ENCODE peak calls at places on chromosomes 11 and 22, in five cellular contexts. One of them, this sample, is unnamed.

GRCh38 chr11:12275818-12276217 is 101.6 kb upstream of the PARVA start:
- DNase-seq in psoas muscle: no peak
- DNase-seq in MV-4-11: no peak
- DNase-seq in Right ventricle myocardium superior: peak; percentile 20
- DNase-seq in AG04450: no peak
- DNase-seq in this sample: no peak

GRCh38 chr11:27563201-27563600 is 56.6 kb upstream of the LIN7C start:
- DNase-seq in psoas muscle: no peak
- DNase-seq in MV-4-11: no peak
- DNase-seq in AG04450: no peak
- DNase-seq in Right ventricle myocardium superior: no peak
- DNase-seq in this sample: no peak

GRCh38 chr22:42925598-42925997 is 68.5 kb upstream of the ARFGAP3 start:
- DNase-seq in Right ventricle myocardium superior: no peak
- DNase-seq in AG04450: no peak
- DNase-seq in MV-4-11: peak; percentile 67
- DNase-seq in psoas muscle: no peak
- DNase-seq in this sample: no peak

GRCh38 chr22:29750559-29750958 is 16.2 kb downstream of the ZMAT5 start:
- DNase-seq in Right ventricle myocardium superior: no peak
- DNase-seq in psoas muscle: no peak
- DNase-seq in AG04450: no peak
- DNase-seq in MV-4-11: no peak
- DNase-seq in this sample: no peak

GRCh38 chr22:31327786-31328544 is 18.2 kb downstream of the PATZ1 start:
- DNase-seq in AG04450: no peak
- DNase-seq in Right ventricle myocardium superior: no peak
- DNase-seq in MV-4-11: no peak
- DNase-seq in psoas muscle: no peak
- DNase-seq in this sample: peak; percentile 23

GRCh38 chr11:82924522-82925224 is 23.1 kb downstream of the DDIAS start:
- DNase-seq in Right ventricle myocardium superior: no peak
- DNase-seq in AG04450: no peak
- DNase-seq in psoas muscle: no peak
- DNase-seq in MV-4-11: no peak
- DNase-seq in this sample: no peak

GRCh38 chr11:94823127-94823732 is 55.1 kb downstream of the AMOTL1 start:
- DNase-seq in Right ventricle myocardium superior: no peak
- DNase-seq in psoas muscle: no peak
- DNase-seq in MV-4-11: no peak
- DNase-seq in AG04450: no peak
- DNase-seq in this sample: no peak

GRCh38 chr11:130096823-130097222 is 27.1 kb downstream of the APLP2 start:
- DNase-seq in Right ventricle myocardium superior: no peak
- DNase-seq in MV-4-11: no peak
- DNase-seq in psoas muscle: no peak
- DNase-seq in AG04450: no peak
- DNase-seq in this sample: no peak

GRCh38 chr22:43343262-43343988 is at the start of gene SCUBE1:
- DNase-seq in MV-4-11: peak; percentile 57
- DNase-seq in AG04450: no peak
- DNase-seq in psoas muscle: peak; percentile 73
- DNase-seq in Right ventricle myocardium superior: peak; percentile 76
- DNase-seq in this sample: peak; percentile 86

GRCh38 chr11:128738942-128739341 is 45.1 kb downstream of the FLI1 start:
- DNase-seq in AG04450: no peak
- DNase-seq in psoas muscle: no peak
- DNase-seq in Right ventricle myocardium superior: no peak
- DNase-seq in MV-4-11: no peak
- DNase-seq in this sample: no peak

GRCh38 chr11:69207165-69207889 is 51.6 kb downstream of the SMIM38 start:
- DNase-seq in MV-4-11: no peak
- DNase-seq in Right ventricle myocardium superior: no peak
- DNase-seq in psoas muscle: no peak
- DNase-seq in AG04450: no peak
- DNase-seq in this sample: no peak

GRCh38 chr22:43081968-43082367 is 7.2 kb downstream of the TTLL1 start:
- DNase-seq in psoas muscle: no peak
- DNase-seq in MV-4-11: no peak
- DNase-seq in AG04450: no peak
- DNase-seq in Right ventricle myocardium superior: no peak
- DNase-seq in this sample: no peak

GRCh38 chr11:36501236-36501635 is 8.8 kb downstream of the TRAF6 start:
- DNase-seq in AG04450: no peak
- DNase-seq in psoas muscle: no peak
- DNase-seq in MV-4-11: no peak
- DNase-seq in Right ventricle myocardium superior: no peak
- DNase-seq in this sample: peak; percentile 12

GRCh38 chr22:44192098-44192810 is 11.5 kb downstream of the PARVG start:
- DNase-seq in Right ventricle myocardium superior: no peak
- DNase-seq in psoas muscle: peak; percentile 56
- DNase-seq in AG04450: no peak
- DNase-seq in MV-4-11: peak; percentile 83
- DNase-seq in this sample: peak; percentile 16

GRCh38 chr11:64713031-64713780 is 9.8 kb downstream of the NRXN2 start:
- DNase-seq in psoas muscle: no peak
- DNase-seq in MV-4-11: no peak
- DNase-seq in Right ventricle myocardium superior: no peak
- DNase-seq in AG04450: no peak
- DNase-seq in this sample: no peak

GRCh38 chr11:47778878-47779483 is 11.8 kb upstream of the FNBP4 start:
- DNase-seq in MV-4-11: no peak
- DNase-seq in AG04450: no peak
- DNase-seq in Right ventricle myocardium superior: no peak
- DNase-seq in psoas muscle: no peak
- DNase-seq in this sample: no peak

GRCh38 chr22:39994046-39994565 is 648 bp upstream of the FAM83F start:
- DNase-seq in MV-4-11: peak; percentile 5
- DNase-seq in Right ventricle myocardium superior: no peak
- DNase-seq in AG04450: no peak
- DNase-seq in psoas muscle: no peak
- DNase-seq in this sample: no peak

GRCh38 chr11:68163691-68164090 is 42.5 kb upstream of the CHKA start:
- DNase-seq in Right ventricle myocardium superior: no peak
- DNase-seq in MV-4-11: no peak
- DNase-seq in AG04450: no peak
- DNase-seq in psoas muscle: no peak
- DNase-seq in this sample: no peak

GRCh38 chr11:16603890-16604783 is 134.3 kb upstream of the C11orf58 start:
- DNase-seq in AG04450: no peak
- DNase-seq in MV-4-11: no peak
- DNase-seq in psoas muscle: peak; percentile 88
- DNase-seq in Right ventricle myocardium superior: peak; percentile 83
- DNase-seq in this sample: peak; percentile 40

GRCh38 chr22:44933829-44934735 is 75.7 kb downstream of the PHF21B start:
- DNase-seq in psoas muscle: no peak
- DNase-seq in MV-4-11: no peak
- DNase-seq in Right ventricle myocardium superior: peak; percentile 13
- DNase-seq in AG04450: no peak
- DNase-seq in this sample: peak; percentile 10

GRCh38 chr22:38706101-38706884 is 549 bp downstream of the GTPBP1 start:
- DNase-seq in Right ventricle myocardium superior: peak; percentile 61
- DNase-seq in MV-4-11: no peak
- DNase-seq in psoas muscle: peak; percentile 77
- DNase-seq in AG04450: no peak
- DNase-seq in this sample: peak; percentile 43

GRCh38 chr11:31764186-31764730 is 46.9 kb downstream of the PAX6 start:
- DNase-seq in psoas muscle: no peak
- DNase-seq in AG04450: no peak
- DNase-seq in Right ventricle myocardium superior: no peak
- DNase-seq in MV-4-11: no peak
- DNase-seq in this sample: no peak

GRCh38 chr11:73200256-73200655 is 17.8 kb upstream of the P2RY2 start:
- DNase-seq in psoas muscle: peak; percentile 26
- DNase-seq in AG04450: no peak
- DNase-seq in Right ventricle myocardium superior: no peak
- DNase-seq in MV-4-11: peak; percentile 41
- DNase-seq in this sample: no peak

GRCh38 chr11:64492561-64492960 is 98.5 kb upstream of the SLC22A12 start:
- DNase-seq in AG04450: no peak
- DNase-seq in Right ventricle myocardium superior: no peak
- DNase-seq in psoas muscle: no peak
- DNase-seq in MV-4-11: peak; percentile 90
- DNase-seq in this sample: no peak